ENCODE peak calls at places on chromosomes 12 and 14, in four cellular contexts. V, F, B and D are unnamed samples.
A peak's percentile ranks its signal among the peaks of the same experiment; 100 is the strongest.

GRCh38 chr14:69354383-69355154 is 43.5 kb downstream of the ERH start:
- DNase-seq in V (no peak), F (no peak), B (peak; percentile 86), D (no peak)

GRCh38 chr14:92956961-92957360 is 34.0 kb downstream of the CHGA start:
- DNase-seq in V (no peak), F (peak; percentile 16), B (no peak), D (no peak)

GRCh38 chr14:81955123-81955522 is 421.5 kb upstream of the SEL1L start:
- DNase-seq in V (no peak), F (no peak), B (no peak), D (no peak)

GRCh38 chr12:51441583-51441982 is 17.0 kb downstream of the SLC4A8 start:
- DNase-seq in V (peak; percentile 27), F (no peak), B (no peak), D (peak; percentile 21)

GRCh38 chr12:49698619-49699545 is 8.3 kb downstream of the FMNL3 start:
- DNase-seq in V (no peak), F (peak; percentile 63), B (peak; percentile 81), D (no peak)

GRCh38 chr12:11014234-11014633 is 8.2 kb downstream of the TAS2R19 start:
- DNase-seq in V (no peak), F (no peak), B (no peak), D (no peak)

GRCh38 chr12:563899-564298 is 99.3 kb downstream of the NINJ2 start:
- DNase-seq in V (no peak), F (no peak), B (no peak), D (no peak)

GRCh38 chr14:103361868-103362267 is 23.3 kb upstream of the MARK3 start:
- DNase-seq in V (no peak), F (no peak), B (no peak), D (peak; percentile 57)

GRCh38 chr14:33967138-33967537 is 16.3 kb upstream of the EGLN3 start:
- DNase-seq in V (no peak), F (no peak), B (no peak), D (no peak)

GRCh38 chr12:26878661-26879119 is 45.7 kb upstream of the ITPR2 start:
- DNase-seq in V (no peak), F (peak; percentile 49), B (peak; percentile 24), D (no peak)

GRCh38 chr14:102232348-102232625 is 72.7 kb downstream of the MOK start:
- DNase-seq in V (no peak), F (no peak), B (no peak), D (no peak)

GRCh38 chr12:109203480-109203879 is 87.1 kb downstream of the ACACB start:
- DNase-seq in V (no peak), F (no peak), B (no peak), D (no peak)

GRCh38 chr14:94394025-94394493 is 5.7 kb upstream of the SERPINA1 start:
- DNase-seq in V (no peak), F (no peak), B (no peak), D (no peak)

GRCh38 chr14:95523051-95523817 is 6.8 kb upstream of the SYNE3 start:
- DNase-seq in V (no peak), F (no peak), B (no peak), D (no peak)

GRCh38 chr12:1502856-1503255 is 91.5 kb downstream of the FBXL14 start:
- DNase-seq in V (no peak), F (no peak), B (no peak), D (no peak)

GRCh38 chr12:57104292-57104910 is 6.8 kb downstream of the STAT6 start:
- DNase-seq in V (no peak), F (no peak), B (no peak), D (no peak)

GRCh38 chr14:26856832-26857508 is 259.1 kb upstream of the NOVA1 start:
- DNase-seq in V (no peak), F (no peak), B (no peak), D (no peak)

GRCh38 chr12:54479421-54479820 is 6.0 kb upstream of the GTSF1 start:
- DNase-seq in V (no peak), F (no peak), B (no peak), D (peak; percentile 45)

GRCh38 chr14:74526854-74527585 is 33.5 kb downstream of the ISCA2 start:
- DNase-seq in V (no peak), F (no peak), B (no peak), D (no peak)

GRCh38 chr14:24843494-24843893 is 206.5 kb downstream of the STXBP6 start:
- DNase-seq in V (no peak), F (no peak), B (peak; percentile 8), D (peak; percentile 11)

GRCh38 chr12:53623986-53624385 is 2.2 kb downstream of the ATF7 start:
- DNase-seq in V (peak; percentile 23), F (no peak), B (no peak), D (peak; percentile 19)

GRCh38 chr12:112321277-112321676 is 61.0 kb downstream of the HECTD4 start:
- DNase-seq in V (no peak), F (no peak), B (no peak), D (no peak)

GRCh38 chr12:27861428-27862167 is 81.6 kb upstream of the MANSC4 start:
- DNase-seq in V (no peak), F (no peak), B (peak; percentile 61), D (no peak)

GRCh38 chr12:14993537-14994266 is 20.9 kb downstream of the PDE6H start:
- DNase-seq in V (no peak), F (peak; percentile 59), B (no peak), D (no peak)

GRCh38 chr14:104768437-104769323 is 15.7 kb downstream of the SIVA1 start:
- DNase-seq in V (peak; percentile 81), F (peak; percentile 91), B (peak; percentile 85), D (peak; percentile 60)